ENCODE peak calls at places on chromosomes 16 and 17, in five cellular contexts. One of them, this sample, is unnamed.

GRCh38 chr16:57409870-57410585 is 5.5 kb downstream of the CCL17 start:
- DNase-seq in colonic mucosa: no peak
- DNase-seq in NCI-H1092: no peak
- DNase-seq in foreskin fibroblast: no peak
- DNase-seq in T1000: no peak
- DNase-seq in this sample: no peak

GRCh38 chr16:87948119-87948545 is 3.1 kb upstream of the BANP start:
- DNase-seq in T1000: no peak
- DNase-seq in colonic mucosa: no peak
- DNase-seq in foreskin fibroblast: no peak
- DNase-seq in NCI-H1092: no peak
- DNase-seq in this sample: no peak

GRCh38 chr16:47037396-47037745 is 63.9 kb upstream of the DNAJA2 start:
- DNase-seq in NCI-H1092: no peak
- DNase-seq in colonic mucosa: peak
- DNase-seq in foreskin fibroblast: no peak
- DNase-seq in T1000: no peak
- DNase-seq in this sample: no peak

GRCh38 chr17:45147581-45148182 is 593 bp upstream of the HEXIM1 start:
- DNase-seq in NCI-H1092: peak
- DNase-seq in T1000: peak
- DNase-seq in foreskin fibroblast: peak
- DNase-seq in colonic mucosa: peak
- DNase-seq in this sample: peak

GRCh38 chr16:58940609-58941008 is 206.5 kb upstream of the GOT2 start:
- DNase-seq in T1000: no peak
- DNase-seq in foreskin fibroblast: no peak
- DNase-seq in colonic mucosa: no peak
- DNase-seq in NCI-H1092: no peak
- DNase-seq in this sample: no peak

GRCh38 chr17:74513987-74514631 is 17.2 kb downstream of the CD300LB start:
- DNase-seq in T1000: peak
- DNase-seq in colonic mucosa: no peak
- DNase-seq in NCI-H1092: no peak
- DNase-seq in foreskin fibroblast: peak
- DNase-seq in this sample: peak

GRCh38 chr16:85531516-85531915 is 81.6 kb upstream of the GSE1 start:
- DNase-seq in NCI-H1092: no peak
- DNase-seq in foreskin fibroblast: no peak
- DNase-seq in colonic mucosa: no peak
- DNase-seq in T1000: no peak
- DNase-seq in this sample: no peak

GRCh38 chr16:84107921-84108320 is 8.8 kb downstream of the MBTPS1 start:
- DNase-seq in NCI-H1092: no peak
- DNase-seq in foreskin fibroblast: no peak
- DNase-seq in colonic mucosa: no peak
- DNase-seq in T1000: no peak
- DNase-seq in this sample: no peak

GRCh38 chr17:2484876-2485275 is 26.8 kb downstream of the METTL16 start:
- DNase-seq in T1000: no peak
- DNase-seq in foreskin fibroblast: no peak
- DNase-seq in NCI-H1092: no peak
- DNase-seq in colonic mucosa: no peak
- DNase-seq in this sample: peak

GRCh38 chr17:62178579-62178978 is 113.5 kb upstream of the MED13 start:
- DNase-seq in foreskin fibroblast: peak
- DNase-seq in colonic mucosa: no peak
- DNase-seq in NCI-H1092: no peak
- DNase-seq in T1000: peak
- DNase-seq in this sample: peak

GRCh38 chr17:79624658-79625478 is 14.0 kb upstream of the RBFOX3 start:
- DNase-seq in colonic mucosa: no peak
- DNase-seq in foreskin fibroblast: no peak
- DNase-seq in T1000: no peak
- DNase-seq in NCI-H1092: no peak
- DNase-seq in this sample: no peak

GRCh38 chr17:71765437-71765836 is 355.4 kb upstream of the SOX9 start:
- DNase-seq in NCI-H1092: no peak
- DNase-seq in foreskin fibroblast: no peak
- DNase-seq in colonic mucosa: no peak
- DNase-seq in T1000: peak
- DNase-seq in this sample: no peak

GRCh38 chr17:2421315-2422147 is 20.7 kb upstream of the MNT start:
- DNase-seq in T1000: no peak
- DNase-seq in NCI-H1092: no peak
- DNase-seq in colonic mucosa: no peak
- DNase-seq in foreskin fibroblast: peak
- DNase-seq in this sample: peak

GRCh38 chr17:43545383-43545632 is 832 bp downstream of the ETV4 start:
- DNase-seq in colonic mucosa: no peak
- DNase-seq in NCI-H1092: no peak
- DNase-seq in T1000: peak
- DNase-seq in foreskin fibroblast: no peak
- DNase-seq in this sample: no peak

GRCh38 chr16:56257666-56258359 is 66.5 kb downstream of the GNAO1 start:
- DNase-seq in colonic mucosa: no peak
- DNase-seq in foreskin fibroblast: peak
- DNase-seq in T1000: no peak
- DNase-seq in NCI-H1092: no peak
- DNase-seq in this sample: no peak

GRCh38 chr17:67218385-67218950 is 26.5 kb downstream of the HELZ start:
- DNase-seq in T1000: no peak
- DNase-seq in foreskin fibroblast: peak
- DNase-seq in colonic mucosa: no peak
- DNase-seq in NCI-H1092: no peak
- DNase-seq in this sample: peak

This sample was measured in mammary epithelial cell.